ENCODE peak calls at places on chromosome 1, in eight cellular contexts. A is DMS53; B is GM10248; X is DMS79 treated with DMSO at 0.1 percent for 48 hours; I is activated CD4-positive, alpha-beta T cell treated with anti-CD3 and anti-CD28 coated beads, Interleukin-2, amount 10 ng/mL, durations not matched to agents 7 days and 5 days; U is activated CD4-positive, CD25-positive, alpha-beta regulatory T cell; N is KBM-7; V is stimulated activated CD4-positive, alpha-beta T cell treated with anti-CD3 and anti-CD28 coated beads, Interleukin-15, amount 100 ng/mL, for 1 hour. T is an unnamed sample.

GRCh38 chr1:50308883-50309282 is 114.4 kb downstream of the DMRTA2 start:
- DNase-seq in I (peak; percentile 33), B (peak; percentile 35), V (no peak), N (peak; percentile 66), U (no peak), X (no peak), A (peak; percentile 54), T (no peak)

GRCh38 chr1:43541721-43542401 is 11.2 kb downstream of the PTPRF start:
- DNase-seq in I (no peak), B (no peak), U (no peak), X (peak; percentile 78), N (no peak), A (no peak), V (no peak), T (no peak)

GRCh38 chr1:12412439-12412838 is 182.6 kb downstream of the VPS13D start:
- DNase-seq in X (no peak), A (no peak), N (no peak), V (no peak), B (no peak), I (no peak), U (no peak), T (no peak)

GRCh38 chr1:230857822-230858221 is 10.5 kb downstream of the C1orf198 start:
- DNase-seq in B (no peak), V (no peak), N (no peak), I (no peak), U (no peak), X (no peak), A (no peak), T (no peak)

GRCh38 chr1:204450461-204451257 is 39.0 kb upstream of the PPP1R15B start:
- DNase-seq in V (no peak), X (no peak), A (no peak), N (no peak), B (no peak), U (no peak), I (no peak), T (no peak)

GRCh38 chr1:155507960-155508359 is 54.6 kb downstream of the ASH1L start:
- DNase-seq in I (no peak), V (no peak), A (no peak), X (no peak), N (no peak), B (peak; percentile 33), U (no peak), T (no peak)

GRCh38 chr1:198713081-198713480 is 74.2 kb downstream of the PTPRC start:
- DNase-seq in I (no peak), U (no peak), N (no peak), B (no peak), A (no peak), V (no peak), X (no peak), T (peak; percentile 55)

GRCh38 chr1:167173516-167174184 is 47.0 kb upstream of the POU2F1 start:
- DNase-seq in X (no peak), A (no peak), B (no peak), N (no peak), I (no peak), U (no peak), V (no peak), T (no peak)

GRCh38 chr1:999797-1000356 is at the start of gene HES4:
- DNase-seq in V (no peak), A (peak; percentile 97), N (peak; percentile 83), U (peak; percentile 26), B (peak; percentile 75), I (peak; percentile 59), X (peak; percentile 88), T (peak; percentile 56)

GRCh38 chr1:166032901-166033371 is 133.9 kb downstream of the FAM78B start:
- DNase-seq in I (no peak), U (no peak), A (peak; percentile 23), X (peak; percentile 31), B (no peak), V (no peak), N (no peak), T (no peak)

GRCh38 chr1:114037952-114038867 is 58.9 kb downstream of the OLFML3 start:
- DNase-seq in I (no peak), B (no peak), N (no peak), X (no peak), A (no peak), U (no peak), V (no peak), T (no peak)

GRCh38 chr1:179036844-179037465 is 11.3 kb downstream of the FAM20B start:
- DNase-seq in X (no peak), A (no peak), V (no peak), B (peak; percentile 32), I (peak; percentile 59), N (no peak), U (no peak), T (no peak)

GRCh38 chr1:72280714-72281113 is 1.6 kb downstream of the NEGR1 start:
- DNase-seq in B (no peak), V (no peak), N (peak; percentile 69), A (peak; percentile 49), U (no peak), I (no peak), X (peak; percentile 74), T (peak; percentile 5)

GRCh38 chr1:53395671-53396215 is 63.5 kb upstream of the DMRTB1 start:
- DNase-seq in V (no peak), I (no peak), A (no peak), U (no peak), N (no peak), X (peak; percentile 73), B (no peak), T (no peak)

GRCh38 chr1:67766117-67766978 is 66.9 kb downstream of the GNG12 start:
- DNase-seq in U (no peak), B (peak; percentile 30), X (peak; percentile 51), I (peak; percentile 57), N (peak; percentile 49), V (no peak), A (peak; percentile 73), T (no peak)

GRCh38 chr1:147892731-147893214 is 9.8 kb upstream of the GJA8 start:
- DNase-seq in U (no peak), A (peak; percentile 79), V (no peak), I (peak; percentile 44), B (peak; percentile 54), X (peak; percentile 49), N (peak; percentile 51), T (peak; percentile 21)

GRCh38 chr1:234214911-234215892 is 158.1 kb upstream of the COA6 start:
- DNase-seq in A (peak; percentile 88), U (no peak), V (no peak), X (peak; percentile 13), B (no peak), N (no peak), I (no peak), T (no peak)

GRCh38 chr1:109630081-109630880 is 10.6 kb downstream of the AMPD2 start:
- DNase-seq in N (no peak), V (no peak), U (peak; percentile 14), A (no peak), X (no peak), B (peak; percentile 59), I (peak; percentile 41), T (no peak)

GRCh38 chr1:226679853-226680516 is 59.1 kb downstream of the ITPKB start:
- DNase-seq in V (peak; percentile 67), X (no peak), I (peak; percentile 78), N (peak; percentile 89), A (peak; percentile 76), U (no peak), B (peak; percentile 81), T (no peak)

GRCh38 chr1:20405051-20405754 is 80.8 kb downstream of the CAMK2N1 start:
- DNase-seq in U (no peak), I (no peak), V (no peak), X (no peak), B (no peak), N (no peak), A (no peak), T (no peak)

GRCh38 chr1:150207278-150207971 is 28.5 kb downstream of the ANP32E start:
- DNase-seq in I (no peak), B (no peak), N (no peak), U (no peak), V (no peak), X (no peak), A (peak; percentile 14), T (no peak)

GRCh38 chr1:24409535-24409934 is 4.0 kb downstream of the STPG1 start:
- DNase-seq in A (no peak), X (no peak), U (no peak), N (no peak), B (no peak), V (no peak), I (no peak), T (no peak)

GRCh38 chr1:59355361-59355760 is 58.5 kb downstream of the FGGY start:
- DNase-seq in I (no peak), A (no peak), N (no peak), U (no peak), V (no peak), X (no peak), B (no peak), T (no peak)

GRCh38 chr1:51264470-51264869 is 28.4 kb downstream of the RNF11 start:
- DNase-seq in B (no peak), U (no peak), X (no peak), N (peak; percentile 45), V (no peak), A (no peak), I (no peak), T (peak; percentile 87)

GRCh38 chr1:32761253-32761877 is 55.8 kb downstream of the YARS1 start:
- DNase-seq in A (peak; percentile 38), V (no peak), X (peak; percentile 64), B (no peak), N (peak; percentile 12), I (no peak), U (no peak), T (peak; percentile 33)

GRCh38 chr1:68173283-68174172 is 58.8 kb downstream of the WLS start:
- DNase-seq in B (no peak), U (no peak), I (no peak), A (peak; percentile 86), X (no peak), V (no peak), N (no peak), T (peak; percentile 18)

GRCh38 chr1:14603641-14604040 is 5.2 kb downstream of the KAZN start:
- DNase-seq in A (no peak), N (no peak), I (no peak), U (no peak), X (no peak), B (no peak), V (no peak), T (no peak)

GRCh38 chr1:225746361-225747179 is 31.1 kb upstream of the SRP9 start:
- DNase-seq in X (peak; percentile 87), U (no peak), B (no peak), I (no peak), N (no peak), A (peak; percentile 94), V (no peak), T (peak; percentile 65)

GRCh38 chr1:7262611-7263010 is 477.4 kb downstream of the CAMTA1 start:
- DNase-seq in X (peak; percentile 96), B (no peak), I (no peak), A (peak; percentile 98), U (no peak), N (no peak), V (no peak), T (no peak)

T was measured in AG09309.